ENCODE peak calls at places on chromosomes 1 and 21, in four cellular contexts. T is aorta, S is stomach, B is Peyer's patch. L is an unnamed sample.
A peak's percentile ranks its signal among the peaks of the same experiment; 100 is the strongest.

GRCh38 chr21:33024278-33025103 is 1.2 kb upstream of the OLIG2 start:
- DNase-seq in T (no peak), S (no peak), B (no peak), L (no peak)

GRCh38 chr1:219505886-219506285 is 107.0 kb downstream of the ZC3H11B start:
- DNase-seq in T (no peak), S (no peak), B (no peak), L (no peak)

GRCh38 chr1:226157761-226158316 is 28.7 kb downstream of the ACBD3 start:
- DNase-seq in T (no peak), S (no peak), B (no peak), L (no peak)

GRCh38 chr1:209202826-209203439 is 380.6 kb upstream of the CAMK1G start:
- DNase-seq in T (no peak), S (no peak), B (no peak), L (no peak)

GRCh38 chr1:202085682-202086373 is 36.9 kb upstream of the GPR37L1 start:
- DNase-seq in T (no peak), S (peak; percentile 28), B (peak; percentile 59), L (no peak)

GRCh38 chr21:33109574-33110339 is 39.8 kb downstream of the OLIG1 start:
- DNase-seq in T (no peak), S (no peak), B (no peak), L (no peak)

GRCh38 chr1:34926894-34927293 is 2.6 kb downstream of the DLGAP3 start:
- DNase-seq in T (no peak), S (no peak), B (no peak), L (no peak)

GRCh38 chr1:199774433-199775089 is 252.9 kb upstream of the NR5A2 start:
- DNase-seq in T (no peak), S (no peak), B (no peak), L (no peak)

GRCh38 chr1:17861685-17862084 is 106.6 kb downstream of the ACTL8 start:
- DNase-seq in T (no peak), S (no peak), B (no peak), L (no peak)

GRCh38 chr1:87757700-87758099 is 429.0 kb downstream of the LMO4 start:
- DNase-seq in T (peak; percentile 54), S (no peak), B (no peak), L (peak; percentile 17)

GRCh38 chr21:16454371-16454770 is 724.6 kb downstream of the USP25 start:
- DNase-seq in T (no peak), S (no peak), B (no peak), L (no peak)

GRCh38 chr1:209086486-209087192 is 496.9 kb upstream of the CAMK1G start:
- DNase-seq in T (no peak), S (no peak), B (no peak), L (no peak)

GRCh38 chr1:209248649-209249279 is 334.8 kb upstream of the CAMK1G start:
- DNase-seq in T (no peak), S (peak; percentile 50), B (no peak), L (peak; percentile 50)

GRCh38 chr1:112522621-112523020 is 13.9 kb downstream of the WNT2B start:
- DNase-seq in T (no peak), S (no peak), B (no peak), L (no peak)

GRCh38 chr1:221458430-221459156 is 283.3 kb downstream of the DUSP10 start:
- DNase-seq in T (no peak), S (no peak), B (no peak), L (no peak)

GRCh38 chr1:171286032-171286705 is 27.8 kb upstream of the FMO4 start:
- DNase-seq in T (no peak), S (no peak), B (no peak), L (no peak)

GRCh38 chr1:146007048-146007784 is 10.8 kb upstream of the TXNIP start:
- DNase-seq in T (no peak), S (peak; percentile 60), B (no peak), L (no peak)

GRCh38 chr1:24935615-24936484 is 5.8 kb upstream of the RUNX3 start:
- DNase-seq in T (no peak), S (no peak), B (no peak), L (no peak)

GRCh38 chr1:44040418-44040817 is 9.2 kb upstream of the SLC6A9 start:
- DNase-seq in T (no peak), S (no peak), B (no peak), L (no peak)

GRCh38 chr21:45364464-45365185 is 40.3 kb upstream of the COL18A1 start:
- DNase-seq in T (peak; percentile 74), S (no peak), B (no peak), L (peak; percentile 68)

GRCh38 chr1:30253807-30254440 is 469.5 kb downstream of the MATN1 start:
- DNase-seq in T (no peak), S (no peak), B (no peak), L (no peak)

GRCh38 chr1:246711548-246712003 is 12.6 kb upstream of the SCCPDH start:
- DNase-seq in T (no peak), S (no peak), B (no peak), L (no peak)
- H3K9me3 ChIP-seq in T (no peaks in the 10 kb centered on the region), S (no peaks in the 10 kb centered on the region), B (no peaks in the 10 kb centered on the region), L (no peaks in the 10 kb centered on the region)

GRCh38 chr1:210434224-210434623 is 105.5 kb downstream of the HHAT start:
- DNase-seq in T (no peak), S (no peak), B (no peak), L (no peak)

GRCh38 chr1:210428696-210429095 is 100.0 kb downstream of the HHAT start:
- DNase-seq in T (no peak), S (no peak), B (no peak), L (no peak)
- H3K4me1 ChIP-seq in T (no peaks in the 10 kb centered on the region), S (no peaks in the 10 kb centered on the region), B (no peaks in the 10 kb centered on the region), L (no peaks in the 10 kb centered on the region)

GRCh38 chr1:99957818-99958217 is 12.0 kb upstream of the SLC35A3 start:
- DNase-seq in T (no peak), S (no peak), B (no peak), L (no peak)
- H3K9me3 ChIP-seq in T (no peaks in the 10 kb centered on the region), S (no peaks in the 10 kb centered on the region), B (no peaks in the 10 kb centered on the region), L (no peaks in the 10 kb centered on the region)

GRCh38 chr1:47840791-47841190 is 156.4 kb downstream of the TRABD2B start:
- DNase-seq in T (no peak), S (no peak), B (no peak), L (peak; percentile 23)
- H3K4me1 ChIP-seq in T (no peaks in the 10 kb centered on the region), S (peaks cover 31% of the 10 kb centered on the region), B (no peaks in the 10 kb centered on the region), L (peaks cover 90% of the 10 kb centered on the region)

DNA sequence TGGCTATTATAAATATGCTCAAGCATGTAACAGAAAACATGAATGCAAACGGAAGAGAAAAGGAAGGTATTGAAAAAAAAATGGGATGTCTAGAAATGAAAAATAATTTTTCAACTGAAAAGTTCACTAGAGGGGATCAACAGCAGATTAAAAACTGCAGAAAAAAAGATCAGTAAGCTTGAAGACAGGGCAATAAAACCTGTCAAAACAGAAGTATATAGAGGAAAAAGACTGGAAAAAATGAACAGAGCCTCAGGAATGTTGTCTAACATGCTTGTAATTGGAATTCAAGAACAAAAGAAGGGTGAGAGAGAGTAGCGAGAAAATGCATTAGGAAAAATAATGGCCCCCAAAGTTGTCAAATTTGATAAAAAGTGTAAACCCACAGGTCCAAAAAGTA is 29.6 kb downstream of the CRYAA start:
- DNase-seq in T (no peak), S (no peak), B (no peak), L (no peak)
- H3K9me3 ChIP-seq in T (peaks cover 2% of the 10 kb centered on the region), S (peaks cover 32% of the 10 kb centered on the region), B (peaks cover 3% of the 10 kb centered on the region), L (peaks cover 25% of the 10 kb centered on the region)

GRCh38 chr21:37419228-37419906 is 52.8 kb downstream of the DYRK1A start:
- DNase-seq in T (no peak), S (no peak), B (no peak), L (no peak)

GRCh38 chr21:37413553-37414291 is 47.1 kb downstream of the DYRK1A start:
- DNase-seq in T (no peak), S (no peak), B (no peak), L (no peak)

GRCh38 chr21:37415938-37416337 is 49.4 kb downstream of the DYRK1A start:
- DNase-seq in T (no peak), S (no peak), B (no peak), L (no peak)

GRCh38 chr21:37414292-37415253 is 48.0 kb downstream of the DYRK1A start:
- DNase-seq in T (no peak), S (no peak), B (no peak), L (no peak)

GRCh38 chr21:37416914-37417313 is 50.3 kb downstream of the DYRK1A start:
- DNase-seq in T (no peak), S (no peak), B (no peak), L (no peak)
- H3K4me1 ChIP-seq in T (peaks cover 1% of the 10 kb centered on the region), S (peaks cover 85% of the 10 kb centered on the region), B (peaks cover 16% of the 10 kb centered on the region), L (peaks cover 46% of the 10 kb centered on the region)

L was measured in tibial artery.